ENCODE peak calls at places on chromosome 20, in eight cellular contexts. B, P, R, S, K, M, U and C are unnamed samples.

GRCh38 chr20:7866279-7866678 is 74.0 kb downstream of the HAO1 start:
- DNase-seq in U (no peak), B (no peak), M (no peak), K (no peak), P (peak; percentile 36), S (no peak), R (no peak), C (no peak)

GRCh38 chr20:35601021-35601973 is 14.3 kb upstream of the SPAG4 start:
- DNase-seq in M (peak; percentile 84), S (peak; percentile 76), U (no peak), P (peak; percentile 72), B (peak; percentile 80), R (peak; percentile 86), K (peak; percentile 78), C (peak; percentile 25)

GRCh38 chr20:34997171-34997570 is 41.5 kb downstream of the MYH7B start:
- DNase-seq in K (peak; percentile 74), P (peak; percentile 34), U (no peak), B (no peak), R (no peak), M (no peak), S (no peak), C (no peak)

GRCh38 chr20:24033151-24033550 is 44.6 kb upstream of the GGTLC1 start:
- DNase-seq in B (no peak), R (no peak), M (no peak), U (no peak), K (no peak), S (no peak), P (no peak), C (no peak)

GRCh38 chr20:728022-728944 is 40.0 kb downstream of the SLC52A3 start:
- DNase-seq in M (peak; percentile 73), P (peak; percentile 11), K (peak; percentile 62), U (no peak), S (no peak), R (peak; percentile 90), B (peak; percentile 93), C (peak; percentile 3)

GRCh38 chr20:63739129-63740069 is at the start of gene SLC2A4RG:
- DNase-seq in M (peak; percentile 97), U (no peak), S (peak; percentile 63), R (peak; percentile 92), B (peak; percentile 84), K (peak; percentile 85), P (peak; percentile 72), C (peak; percentile 28)

GRCh38 chr20:35091808-35092523 is 641 bp downstream of the TRPC4AP start:
- DNase-seq in K (peak; percentile 32), R (peak; percentile 18), P (peak; percentile 21), S (no peak), B (no peak), U (no peak), M (no peak), C (peak; percentile 24)

GRCh38 chr20:1299522-1299921 is 29.4 kb downstream of the SDCBP2 start:
- DNase-seq in R (peak; percentile 16), B (no peak), S (no peak), M (peak; percentile 43), P (no peak), K (no peak), U (no peak), C (no peak)

GRCh38 chr20:23569570-23569969 is 1.3 kb upstream of the CST9L start:
- DNase-seq in B (no peak), S (no peak), P (no peak), M (peak; percentile 2), R (no peak), U (peak; percentile 57), K (no peak), C (no peak)

GRCh38 chr20:62477669-62478450 is 2.1 kb upstream of the GATA5 start:
- DNase-seq in R (peak; percentile 63), K (no peak), S (no peak), M (no peak), B (peak; percentile 43), P (no peak), U (no peak), C (no peak)
- TF ChIP-seq CTCF in R (peak; percentile 17), K (no peak), S (peak; percentile 14), M (no peak), B (no peak), P (no peak), U (no peak), C (no peak)

DNA sequence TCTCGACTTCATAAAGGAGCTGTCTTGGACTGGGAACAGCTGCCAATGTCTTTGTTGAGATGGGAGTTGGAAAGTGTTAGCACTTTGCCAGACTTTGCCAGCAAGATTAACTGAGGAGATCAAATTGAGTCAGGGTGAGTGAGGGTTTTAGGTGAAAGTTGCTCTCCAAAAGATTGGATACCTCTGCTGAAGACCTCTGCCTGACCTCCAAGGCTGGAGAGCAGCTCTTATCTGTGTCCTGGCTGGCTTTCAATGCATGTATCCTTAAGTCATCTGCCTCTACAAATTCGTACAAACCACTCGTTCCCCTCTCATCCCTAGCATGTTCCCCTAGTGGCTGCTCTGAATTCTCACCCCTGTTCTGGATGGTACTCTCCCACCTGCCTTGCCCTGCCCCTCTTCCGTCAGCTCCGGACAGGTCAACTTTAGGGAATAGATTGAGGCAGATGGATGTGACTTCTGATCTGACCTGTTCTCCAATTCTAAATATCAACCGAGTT is at the start of gene EFCAB8:
- DNase-seq in R (peak; percentile 22), U (no peak), B (no peak), K (no peak), P (peak; percentile 5), M (no peak), S (no peak), C (no peak)
- TF ChIP-seq CTCF in R (no peak), U (no peak), B (no peak), K (no peak), P (no peak), M (no peak), S (no peak), C (peak; percentile 16)

GRCh38 chr20:37095609-37096414 is at the start of gene RBL1:
- DNase-seq in R (peak; percentile 83), B (peak; percentile 84), S (peak; percentile 85), U (peak; percentile 95), M (peak; percentile 87), K (peak; percentile 77), P (peak; percentile 89), C (peak; percentile 71)
- TF ChIP-seq CTCF in R (peak; percentile 37), B (no peak), S (peak; percentile 35), U (peak; percentile 41), M (peak; percentile 17), K (peak; percentile 29), P (peak; percentile 37), C (peak; percentile 46)

DNA sequence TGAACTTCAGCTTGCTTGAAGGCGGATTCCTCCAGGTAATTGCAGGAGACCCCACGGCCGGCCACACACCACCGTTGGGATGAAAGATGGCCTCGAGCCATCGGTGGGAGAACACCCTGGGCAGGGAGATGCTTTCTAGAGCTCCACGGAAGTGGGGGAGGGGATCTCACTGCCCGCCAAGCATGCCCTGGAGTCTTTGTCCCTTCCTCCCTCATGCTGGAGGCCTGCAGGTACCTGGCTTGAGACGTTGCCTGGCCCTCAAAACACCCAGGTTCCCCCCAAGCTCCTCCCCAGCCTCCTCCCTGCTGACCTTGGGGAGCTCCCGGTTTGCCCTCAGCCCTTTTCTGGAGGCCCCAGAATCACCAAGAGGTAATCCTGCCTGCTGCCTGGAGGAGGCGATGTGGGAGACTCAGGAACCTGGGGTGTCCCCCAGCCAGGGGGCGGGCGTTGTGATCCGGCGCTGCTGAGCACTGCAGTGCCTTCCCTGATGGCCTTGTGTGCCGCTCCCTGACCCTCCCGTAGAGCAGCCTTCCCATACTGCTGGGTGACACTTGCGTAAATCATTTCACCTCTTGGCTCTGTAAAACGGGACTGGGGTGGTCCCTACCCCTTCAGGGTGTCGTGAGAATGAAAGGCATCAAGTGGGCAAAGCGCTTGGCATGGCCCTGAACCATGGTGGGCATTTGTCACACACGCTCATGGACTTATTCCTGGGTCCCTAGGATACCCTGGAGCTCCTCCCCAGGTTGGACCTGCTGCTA is 91.4 kb downstream of the CEBPB start:
- DNase-seq in M (no peak), P (no peak), U (no peak), K (no peak), S (no peak), B (peak; percentile 34), R (no peak), C (no peak)
- TF ChIP-seq CTCF in M (peak; percentile 5), P (no peak), U (no peak), K (peak; percentile 17), S (no peak), B (no peak), R (peak; percentile 17), C (peak; percentile 58)

DNA sequence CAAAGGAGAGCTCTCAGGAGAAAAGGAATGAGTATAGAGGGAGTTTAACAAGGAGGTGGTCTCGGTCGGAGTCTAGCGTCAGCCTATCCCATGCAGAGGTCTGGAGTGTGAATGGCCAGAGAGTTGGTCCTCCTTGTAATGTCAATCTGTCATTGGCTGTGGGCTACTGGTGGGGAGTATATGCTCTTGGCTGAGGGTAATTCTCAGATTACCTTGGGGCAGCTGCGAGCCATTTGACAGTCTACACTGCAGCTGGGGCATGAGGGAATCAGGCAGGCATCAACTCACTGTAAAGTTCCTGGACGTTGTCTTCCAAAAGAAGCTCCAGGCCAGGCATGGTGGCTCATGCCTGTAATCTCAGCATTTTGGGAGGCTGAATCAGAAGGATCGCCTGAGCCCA is 48.1 kb downstream of the EBF4 start:
- DNase-seq in P (no peak), R (no peak), K (no peak), U (peak; percentile 89), S (no peak), B (no peak), M (no peak), C (no peak)
- TF ChIP-seq CTCF in P (no peak), R (no peak), K (no peak), U (no peak), S (no peak), B (no peak), M (no peak), C (no peak)